ENCODE peak calls at places on chromosomes 1 and 21, in six cellular contexts. H is GM12878, S is HepG2, C is K562, P is H1, O is SK-N-SH. B is an unnamed sample.

GRCh38 chr1:212864201-212864600 is 6.1 kb downstream of the FLVCR1 start:
- DNase-seq in P (no peak), H (no peak), O (no peak), C (no peak), S (no peak), B (no peak)

GRCh38 chr1:241627453-241628329 is 12.5 kb downstream of the CHML start:
- DNase-seq in S (peak; percentile 60), O (no peak), H (peak; percentile 35), C (peak; percentile 78), P (no peak), B (no peak)

GRCh38 chr1:162141273-162142023 is 72.0 kb downstream of the NOS1AP start:
- DNase-seq in H (no peak), C (no peak), P (no peak), O (no peak), S (peak; percentile 31), B (no peak)

GRCh38 chr1:20992327-20993056 is 184.2 kb downstream of the EIF4G3 start:
- DNase-seq in S (no peak), C (no peak), O (no peak), P (no peak), H (no peak), B (no peak)

GRCh38 chr21:27108228-27108627 is 141.3 kb upstream of the ADAMTS5 start:
- DNase-seq in C (no peak), P (no peak), H (no peak), S (no peak), O (peak; percentile 6), B (no peak)

GRCh38 chr21:36804867-36805611 is 106.1 kb downstream of the SIM2 start:
- DNase-seq in P (no peak), S (no peak), H (no peak), C (no peak), O (no peak), B (no peak)

GRCh38 chr1:188642585-188643168 is 1813.9 kb downstream of the PLA2G4A start:
- DNase-seq in S (no peak), C (no peak), H (no peak), P (no peak), O (no peak), B (no peak)

GRCh38 chr21:33441489-33442477 is 38.0 kb downstream of the TMEM50B start:
- DNase-seq in C (peak; percentile 37), P (no peak), S (no peak), O (no peak), H (peak; percentile 91), B (no peak)

GRCh38 chr1:75908717-75909152 is 23.5 kb downstream of the ASB17 start:
- DNase-seq in P (peak; percentile 55), S (peak; percentile 31), O (peak; percentile 29), C (peak; percentile 30), H (peak; percentile 7), B (no peak)

GRCh38 chr1:234208351-234208750 is 164.9 kb upstream of the COA6 start:
- DNase-seq in S (no peak), O (no peak), H (no peak), P (no peak), C (no peak), B (no peak)

GRCh38 chr1:14259191-14259757 is 339.2 kb upstream of the KAZN start:
- DNase-seq in C (no peak), P (no peak), H (no peak), S (no peak), O (no peak), B (no peak)

GRCh38 chr21:23887709-23888303 is 1719.5 kb downstream of the MRPL39 start:
- DNase-seq in P (no peak), S (no peak), C (peak; percentile 66), O (no peak), H (no peak), B (no peak)

GRCh38 chr21:16285646-16286223 is 556.0 kb downstream of the USP25 start:
- DNase-seq in O (no peak), S (no peak), C (no peak), H (no peak), P (no peak), B (no peak)

GRCh38 chr21:15242906-15243305 is 178.1 kb upstream of the NRIP1 start:
- DNase-seq in O (no peak), H (no peak), C (no peak), P (no peak), S (no peak), B (no peak)

GRCh38 chr1:15985611-15986272 is 9.8 kb upstream of the ZBTB17 start:
- DNase-seq in C (no peak), O (no peak), P (no peak), H (no peak), S (peak; percentile 24), B (no peak)

GRCh38 chr1:20386682-20387081 is 96.0 kb downstream of the VWA5B1 start:
- DNase-seq in H (no peak), P (no peak), O (peak; percentile 88), S (no peak), C (no peak), B (no peak)

GRCh38 chr1:28507247-28507645 is 1.4 kb downstream of the RCC1 start:
- DNase-seq in O (no peak), S (no peak), C (peak; percentile 62), H (no peak), P (no peak), B (no peak)
- TF ChIP-seq GABPA in O (no peak), S (no peak), C (no peak), H (no peak), P (no peak), B (no peak)

DNA sequence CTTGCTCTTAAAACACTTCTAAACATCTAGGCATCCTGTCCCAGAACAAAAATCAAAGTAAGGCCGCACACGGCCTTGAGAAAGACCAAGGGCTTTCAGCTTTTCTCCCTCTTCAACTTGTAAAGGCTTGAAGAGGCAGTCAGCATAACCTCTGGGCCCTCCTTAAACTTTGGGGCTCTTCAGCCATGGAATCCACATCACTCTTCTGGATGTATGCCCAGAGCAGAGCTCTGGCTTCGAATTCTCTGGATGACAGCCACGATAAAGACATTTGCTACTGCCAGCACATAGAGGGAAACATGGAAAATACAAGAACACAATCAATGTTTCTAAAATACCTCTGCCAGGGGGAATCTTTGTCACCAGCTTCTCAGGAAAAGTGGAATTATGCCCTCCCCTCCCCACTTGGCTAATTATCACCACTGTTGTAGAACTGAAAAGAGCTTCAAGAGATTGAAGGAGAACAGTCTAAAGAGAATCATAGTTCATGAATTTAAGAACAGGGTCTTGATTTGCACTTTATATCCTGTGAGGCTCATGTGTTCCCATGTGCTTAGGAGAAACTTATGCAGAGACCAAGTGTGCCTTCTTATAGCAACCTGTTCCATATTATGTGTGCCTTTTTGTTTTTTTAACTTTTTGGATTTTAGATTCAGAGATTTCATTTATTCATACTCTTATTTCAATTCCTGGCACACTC is 39.0 kb upstream of the DPT start:
- DNase-seq in H (no peak), C (no peak), S (no peak), O (no peak), P (no peak), B (no peak)
- TF ChIP-seq POLR2AphosphoS5 in H (no peak), C (no peak), S (no peak), O (no peak), P (no peak), B (no peak)

GRCh38 chr1:232891656-232892317 is 58.6 kb upstream of the NTPCR start:
- DNase-seq in P (no peak), O (no peak), H (no peak), S (no peak), C (no peak), B (peak; percentile 77)
- TF ChIP-seq GABPA in P (no peak), O (no peak), H (no peak), S (no peak), C (no peak), B (no peak)

GRCh38 chr1:221440658-221441057 is 301.2 kb downstream of the DUSP10 start:
- DNase-seq in S (no peak), C (no peak), O (no peak), P (no peak), H (no peak), B (no peak)

GRCh38 chr1:221437924-221438323 is 304.0 kb downstream of the DUSP10 start:
- DNase-seq in H (no peak), C (no peak), P (no peak), S (no peak), O (no peak), B (no peak)

GRCh38 chr1:221442056-221442455 is 299.8 kb downstream of the DUSP10 start:
- DNase-seq in O (no peak), P (no peak), C (no peak), H (no peak), S (no peak), B (no peak)

GRCh38 chr1:221439008-221439733 is 302.7 kb downstream of the DUSP10 start:
- DNase-seq in O (no peak), H (peak; percentile 52), S (no peak), P (no peak), C (no peak), B (no peak)

GRCh38 chr1:221439734-221440436 is 302.0 kb downstream of the DUSP10 start:
- DNase-seq in O (no peak), H (no peak), S (peak; percentile 6), P (no peak), C (no peak), B (no peak)
- TF ChIP-seq POLR2AphosphoS5 in O (peak; percentile 80), H (no peak), S (no peak), P (no peak), C (no peak), B (no peak)

GRCh38 chr1:209029737-209030136 is 553.8 kb upstream of the CAMK1G start:
- DNase-seq in S (no peak), O (peak; percentile 15), C (no peak), H (no peak), P (no peak), B (no peak)
- TF ChIP-seq GABPA in S (no peak), O (no peak), C (no peak), H (no peak), P (no peak), B (no peak)

GRCh38 chr1:56525463-56526155 is 53.8 kb downstream of the PLPP3 start:
- DNase-seq in S (no peak), O (no peak), C (no peak), H (peak; percentile 79), P (no peak), B (peak; percentile 21)
- TF ChIP-seq POLR2AphosphoS5 in S (no peak), O (no peak), C (no peak), H (no peak), P (no peak), B (peak; percentile 98)

GRCh38 chr1:36476945-36477344 is 5.8 kb downstream of the CSF3R start:
- DNase-seq in O (no peak), P (no peak), C (no peak), S (no peak), H (no peak), B (no peak)
- TF ChIP-seq GABPA in O (no peak), P (no peak), C (no peak), S (no peak), H (no peak), B (no peak)

GRCh38 chr1:155131285-155131684 is 3.6 kb downstream of the EFNA1 start:
- DNase-seq in P (no peak), O (no peak), H (no peak), C (no peak), S (no peak), B (no peak)
- TF ChIP-seq POLR2AphosphoS5 in P (no peak), O (no peak), H (no peak), C (no peak), S (peak; percentile 39), B (no peak)

DNA sequence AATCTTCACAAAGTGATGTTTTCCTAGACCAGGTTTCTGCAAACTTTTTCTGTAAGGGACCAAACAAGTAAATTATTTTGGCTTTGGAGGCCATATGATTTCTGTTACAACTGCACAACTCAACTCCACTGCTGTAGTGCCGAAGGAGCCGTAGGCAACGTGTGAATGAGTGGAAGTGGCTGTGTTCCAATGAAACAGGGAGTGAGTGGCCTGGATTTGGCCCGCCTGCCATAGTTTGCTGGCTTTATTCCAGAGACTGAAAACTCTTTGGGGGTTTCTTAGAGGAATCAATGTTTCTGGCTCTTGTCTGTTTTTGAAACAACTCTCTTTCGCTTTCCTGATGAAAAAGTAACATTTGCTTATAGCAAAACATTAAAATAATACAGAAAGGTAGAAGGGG is 12.5 kb upstream of the ACTL8 start:
- DNase-seq in H (no peak), S (no peak), P (no peak), C (no peak), O (peak; percentile 69), B (no peak)
- TF ChIP-seq GABPA in H (no peak), S (no peak), P (no peak), C (no peak), O (no peak), B (no peak)